ENCODE peak calls at places on chromosomes 11 and 22, in nine cellular contexts. J is HEK293T; H is NCI-H774; L is T-helper 2 cell; K is CD4-positive, alpha-beta T cell; I is activated CD8-positive, alpha-beta memory T cell treated with anti-CD3 and anti-CD28 coated beads for 1 hour; U is SHP77 treated with DMSO at 0.1 percent for 48 hours; N is transverse colon; V is AG10803. F is an unnamed sample.
A peak's percentile ranks its signal among the peaks of the same experiment; 100 is the strongest.

GRCh38 chr22:37223965-37224551 is 11.8 kb upstream of the SSTR3 start:
- DNase-seq in J (no peak), H (no peak), L (no peak), K (no peak), I (no peak), U (no peak), N (no peak), V (no peak), F (no peak)

GRCh38 chr22:27682438-27682837 is 119.1 kb downstream of the MN1 start:
- DNase-seq in J (peak; percentile 69), H (no peak), L (no peak), K (no peak), I (no peak), U (no peak), N (no peak), V (no peak), F (no peak)

GRCh38 chr11:65898656-65899355 is 1.4 kb downstream of the FOSL1 start:
- DNase-seq in J (no peak), H (no peak), L (no peak), K (no peak), I (no peak), U (no peak), N (no peak), V (peak; percentile 62), F (no peak)

GRCh38 chr11:110777765-110778164 is 65.5 kb upstream of the ARHGAP20 start:
- DNase-seq in J (no peak), H (no peak), L (no peak), K (no peak), I (no peak), U (no peak), N (peak; percentile 24), V (peak; percentile 9), F (no peak)

GRCh38 chr11:68946416-68947090 is 34.2 kb downstream of the MRGPRD start:
- DNase-seq in J (no peak), H (no peak), L (no peak), K (no peak), I (no peak), U (no peak), N (no peak), V (peak; percentile 94), F (no peak)

GRCh38 chr11:38582151-38582550 is 1984.1 kb upstream of the RAG2 start:
- DNase-seq in J (no peak), H (no peak), L (no peak), K (no peak), I (no peak), U (no peak), N (no peak), V (no peak), F (no peak)

GRCh38 chr22:41863472-41863871 is 30.6 kb downstream of the SREBF2 start:
- DNase-seq in J (no peak), H (no peak), L (no peak), K (no peak), I (no peak), U (no peak), N (no peak), V (no peak), F (no peak)

GRCh38 chr11:31956310-31956709 is 134.6 kb upstream of the RCN1 start:
- DNase-seq in J (no peak), H (no peak), L (no peak), K (no peak), I (no peak), U (no peak), N (no peak), V (peak; percentile 21), F (no peak)

GRCh38 chr22:37684803-37685615 is 1.1 kb upstream of the NOL12 start:
- DNase-seq in J (no peak), H (no peak), L (no peak), K (no peak), I (no peak), U (no peak), N (peak; percentile 78), V (no peak), F (no peak)

GRCh38 chr22:37203354-37204044 is 8.8 kb downstream of the SSTR3 start:
- DNase-seq in J (no peak), H (no peak), L (no peak), K (no peak), I (no peak), U (no peak), N (no peak), V (no peak), F (no peak)

GRCh38 chr11:130211781-130212401 is 52.3 kb downstream of the ST14 start:
- DNase-seq in J (no peak), H (no peak), L (no peak), K (no peak), I (no peak), U (no peak), N (peak; percentile 6), V (no peak), F (no peak)

GRCh38 chr11:3613998-3614741 is 27.6 kb downstream of the ART5 start:
- DNase-seq in J (no peak), H (no peak), L (no peak), K (no peak), I (no peak), U (no peak), N (no peak), V (no peak), F (no peak)

GRCh38 chr11:125167954-125168821 is 3.6 kb downstream of the PKNOX2 start:
- DNase-seq in J (no peak), H (no peak), L (no peak), K (no peak), I (no peak), U (no peak), N (no peak), V (peak; percentile 93), F (no peak)

GRCh38 chr22:44023404-44024287 is 456 bp upstream of the PARVB start:
- DNase-seq in J (peak; percentile 56), H (no peak), L (no peak), K (no peak), I (no peak), U (peak; percentile 1), N (peak; percentile 50), V (peak; percentile 46), F (no peak)

GRCh38 chr22:32717337-32718240 is 83.9 kb upstream of the TIMP3 start:
- DNase-seq in J (no peak), H (no peak), L (no peak), K (no peak), I (no peak), U (no peak), N (no peak), V (no peak), F (no peak)

GRCh38 chr11:3989251-3989650 is 105.3 kb upstream of the RRM1 start:
- DNase-seq in J (no peak), H (no peak), L (no peak), K (no peak), I (no peak), U (no peak), N (no peak), V (no peak), F (no peak)

GRCh38 chr22:41940853-41941765 is 5.8 kb downstream of the CENPM start:
- DNase-seq in J (peak; percentile 76), H (peak; percentile 23), L (peak; percentile 79), K (peak; percentile 86), I (peak; percentile 72), U (peak; percentile 21), N (peak; percentile 92), V (peak; percentile 93), F (no peak)

GRCh38 chr22:48739348-48740085 is 1088.2 kb downstream of the BRD1 start:
- DNase-seq in J (no peak), H (no peak), L (no peak), K (no peak), I (no peak), U (no peak), N (no peak), V (no peak), F (no peak)

GRCh38 chr22:43066134-43066533 is 23.1 kb downstream of the TTLL1 start:
- DNase-seq in J (no peak), H (no peak), L (no peak), K (no peak), I (no peak), U (no peak), N (no peak), V (no peak), F (no peak)

GRCh38 chr11:19441752-19442553 is 201.2 kb upstream of the E2F8 start:
- DNase-seq in J (peak; percentile 12), H (no peak), L (no peak), K (no peak), I (no peak), U (no peak), N (no peak), V (peak; percentile 75), F (no peak)

GRCh38 chr11:14907411-14908213 is 15.6 kb upstream of the CYP2R1 start:
- DNase-seq in J (peak; percentile 49), H (peak; percentile 79), L (peak; percentile 61), K (peak; percentile 80), I (peak; percentile 74), U (no peak), N (peak; percentile 90), V (peak; percentile 17), F (no peak)

GRCh38 chr11:118870396-118871343 is 13.0 kb upstream of the CXCR5 start:
- DNase-seq in J (no peak), H (no peak), L (no peak), K (no peak), I (no peak), U (no peak), N (peak; percentile 28), V (peak; percentile 41), F (no peak)

GRCh38 chr11:8772571-8772970 is 90.0 kb downstream of the RPL27A start:
- DNase-seq in J (no peak), H (no peak), L (no peak), K (no peak), I (no peak), U (no peak), N (no peak), V (no peak), F (no peak)

GRCh38 chr22:23409976-23410375 is 170.1 kb downstream of the IGLL1 start:
- DNase-seq in J (no peak), H (no peak), L (no peak), K (no peak), I (no peak), U (no peak), N (no peak), V (no peak), F (no peak)

GRCh38 chr22:32335471-32335870 is 22.2 kb upstream of the RFPL3 start:
- DNase-seq in J (no peak), H (no peak), L (no peak), K (no peak), I (no peak), U (no peak), N (no peak), V (no peak), F (no peak)

GRCh38 chr11:118939948-118940598 is 14.3 kb upstream of the BCL9L start:
- DNase-seq in J (no peak), H (no peak), L (no peak), K (peak; percentile 21), I (no peak), U (no peak), N (no peak), V (no peak), F (no peak)

GRCh38 chr11:132126973-132127900 is 756.8 kb downstream of the NTM start:
- DNase-seq in J (peak; percentile 11), H (peak; percentile 45), L (no peak), K (no peak), I (no peak), U (peak; percentile 30), N (peak; percentile 12), V (peak; percentile 90), F (peak; percentile 26)

F was measured in NCI-H187 treated with DMSO at 0.1 percent for 48 hours.